ENCODE peak calls at places on chromosomes 1 and 21, in nine cellular contexts. L, A, O, B, K, X, H, S and T are unnamed samples.
A peak's percentile ranks its signal among the peaks of the same experiment; 100 is the strongest.

GRCh38 chr1:2307943-2308342 is 79.8 kb downstream of the SKI start:
- DNase-seq in K (no peak), X (no peak), B (no peak), H (no peak), L (no peak), O (no peak), S (no peak), A (no peak), T (no peak)

GRCh38 chr1:101302831-101303511 is 66.2 kb downstream of the S1PR1 start:
- DNase-seq in O (no peak), K (no peak), S (no peak), L (no peak), A (no peak), H (no peak), B (no peak), X (no peak), T (no peak)

GRCh38 chr1:38918568-38918967 is 23.1 kb downstream of the RHBDL2 start:
- DNase-seq in A (no peak), X (no peak), H (no peak), S (no peak), L (no peak), O (no peak), K (no peak), B (no peak), T (no peak)

GRCh38 chr1:41245659-41246058 is 3.6 kb upstream of the SCMH1 start:
- DNase-seq in K (no peak), A (no peak), H (no peak), L (no peak), X (no peak), O (no peak), S (no peak), B (no peak), T (no peak)

GRCh38 chr21:42853621-42854020 is 25.7 kb downstream of the WDR4 start:
- DNase-seq in S (no peak), X (no peak), O (no peak), B (no peak), H (no peak), A (no peak), L (no peak), K (no peak), T (no peak)

GRCh38 chr1:29124366-29125236 is 898 bp upstream of the TMEM200B start:
- DNase-seq in K (peak; percentile 57), H (peak; percentile 74), X (peak; percentile 61), O (peak; percentile 90), B (peak; percentile 71), S (peak; percentile 72), L (peak; percentile 92), A (peak; percentile 95), T (peak; percentile 93)

GRCh38 chr1:158124034-158124433 is 56.7 kb upstream of the CD1D start:
- DNase-seq in A (no peak), L (no peak), S (no peak), H (no peak), K (no peak), O (no peak), X (peak; percentile 89), B (no peak), T (no peak)

GRCh38 chr1:234089396-234089795 is 184.9 kb downstream of the SLC35F3 start:
- DNase-seq in B (no peak), H (no peak), K (no peak), X (no peak), A (no peak), S (no peak), L (no peak), O (no peak), T (no peak)

GRCh38 chr1:23168079-23168461 is 586 bp downstream of the LUZP1 start:
- DNase-seq in O (peak; percentile 64), A (peak; percentile 56), X (peak; percentile 53), L (peak; percentile 66), B (no peak), K (no peak), H (no peak), S (peak; percentile 62), T (peak; percentile 40)

GRCh38 chr1:180425956-180426355 is 76.4 kb downstream of the ACBD6 start:
- DNase-seq in A (no peak), K (no peak), O (no peak), X (no peak), L (no peak), S (no peak), B (no peak), H (no peak), T (no peak)

GRCh38 chr1:99465176-99465900 is 180.6 kb upstream of the PALMD start:
- DNase-seq in S (no peak), O (no peak), A (no peak), K (no peak), L (no peak), H (no peak), X (no peak), B (no peak), T (no peak)

GRCh38 chr1:163047951-163048659 is 21.1 kb upstream of the RGS4 start:
- DNase-seq in A (no peak), H (no peak), B (no peak), K (no peak), L (no peak), S (no peak), O (no peak), X (no peak), T (no peak)

GRCh38 chr1:6354659-6355317 is 38.8 kb downstream of the ACOT7 start:
- DNase-seq in L (no peak), X (no peak), H (no peak), B (no peak), O (no peak), S (no peak), A (no peak), K (no peak), T (no peak)

GRCh38 chr1:50978144-50978851 is 8.3 kb downstream of the CDKN2C start:
- DNase-seq in A (peak; percentile 79), B (no peak), S (peak; percentile 74), O (peak; percentile 71), K (no peak), X (peak; percentile 76), H (no peak), L (peak; percentile 70), T (peak; percentile 58)

GRCh38 chr1:67897270-67897949 is 64.1 kb upstream of the GNG12 start:
- DNase-seq in H (no peak), X (no peak), B (no peak), A (no peak), L (no peak), K (no peak), S (no peak), O (no peak), T (no peak)

GRCh38 chr1:67893126-67893495 is 59.8 kb upstream of the GNG12 start:
- DNase-seq in B (no peak), O (no peak), L (no peak), H (no peak), S (no peak), A (no peak), K (no peak), X (no peak), T (no peak)

GRCh38 chr1:67894981-67895735 is 61.9 kb upstream of the GNG12 start:
- DNase-seq in H (no peak), O (no peak), S (no peak), X (no peak), L (no peak), A (no peak), B (no peak), K (no peak), T (no peak)

GRCh38 chr1:67898033-67898726 is 64.9 kb upstream of the GNG12 start:
- DNase-seq in H (no peak), K (no peak), L (no peak), X (no peak), A (no peak), S (no peak), B (no peak), O (no peak), T (no peak)

DNA sequence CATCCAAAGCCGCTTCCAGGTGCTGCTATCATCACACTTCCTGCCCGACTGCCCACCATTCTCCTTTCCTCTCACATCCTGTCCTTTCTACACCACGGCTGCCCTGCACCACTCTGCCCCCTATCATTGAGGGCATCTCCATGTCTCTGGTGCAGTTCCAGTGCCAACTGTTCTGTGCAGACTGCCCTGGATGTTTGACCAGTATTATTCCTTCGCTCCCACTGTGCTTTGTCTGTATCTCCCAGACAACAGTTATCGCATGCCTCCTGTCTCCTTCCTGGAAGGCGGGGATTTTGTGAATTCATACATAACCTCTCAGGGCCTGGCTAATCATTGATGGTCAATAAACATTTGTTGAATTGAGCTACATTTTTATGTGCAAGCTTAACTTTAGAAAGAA is 63.6 kb upstream of the GNG12 start:
- DNase-seq in H (no peak), S (no peak), B (no peak), A (no peak), K (no peak), L (no peak), O (no peak), X (peak; percentile 16), T (no peak)
- TF ChIP-seq POLR2A in H (no peak), S (no peak), B (no peak), A (no peak), K (no peak), L (no peak), O (no peak), X (no peak), T (no peak)

GRCh38 chr1:226405411-226405988 is 2.4 kb downstream of the PARP1 start:
- DNase-seq in S (peak; percentile 61), L (peak; percentile 38), H (no peak), B (no peak), O (no peak), X (no peak), K (no peak), A (no peak), T (no peak)
- H3K4me3 ChIP-seq in S (peak overlapping the region; percentile 30), L (no peak overlapping the region), H (no peak overlapping the region), B (no peak overlapping the region), O (peak overlapping the region; percentile 95), X (no peak overlapping the region), K (no peak overlapping the region), A (no peak overlapping the region), T (no peak overlapping the region)

DNA sequence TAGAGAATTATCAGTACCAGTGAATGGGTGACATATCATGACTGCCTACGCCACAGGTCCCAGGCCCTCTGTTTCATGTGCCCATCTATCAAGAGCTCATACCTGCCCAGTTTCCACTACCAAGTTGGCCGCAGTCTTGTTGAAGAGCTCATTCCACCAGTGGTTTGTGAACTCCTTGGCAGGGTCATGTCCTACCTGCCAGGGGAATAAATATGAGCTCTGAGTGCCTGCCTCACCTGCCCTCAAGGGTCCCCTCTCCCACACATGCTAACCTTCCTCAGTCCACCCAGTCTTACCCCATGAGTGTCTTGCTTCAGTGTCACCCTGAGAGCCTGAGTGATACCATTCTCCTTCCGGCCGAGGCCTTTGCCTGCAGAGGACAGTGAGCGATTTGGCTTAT is 3.2 kb downstream of the GPATCH4 start:
- DNase-seq in H (no peak), B (no peak), S (no peak), X (no peak), K (no peak), L (no peak), O (no peak), A (no peak), T (no peak)
- H3K27ac ChIP-seq in H (no peak overlapping the region), B (no peak overlapping the region), S (no peak overlapping the region), X (no peak overlapping the region), K (no peak overlapping the region), L (no peak overlapping the region), O (no peak overlapping the region), A (no peak overlapping the region), T (no peak overlapping the region)

DNA sequence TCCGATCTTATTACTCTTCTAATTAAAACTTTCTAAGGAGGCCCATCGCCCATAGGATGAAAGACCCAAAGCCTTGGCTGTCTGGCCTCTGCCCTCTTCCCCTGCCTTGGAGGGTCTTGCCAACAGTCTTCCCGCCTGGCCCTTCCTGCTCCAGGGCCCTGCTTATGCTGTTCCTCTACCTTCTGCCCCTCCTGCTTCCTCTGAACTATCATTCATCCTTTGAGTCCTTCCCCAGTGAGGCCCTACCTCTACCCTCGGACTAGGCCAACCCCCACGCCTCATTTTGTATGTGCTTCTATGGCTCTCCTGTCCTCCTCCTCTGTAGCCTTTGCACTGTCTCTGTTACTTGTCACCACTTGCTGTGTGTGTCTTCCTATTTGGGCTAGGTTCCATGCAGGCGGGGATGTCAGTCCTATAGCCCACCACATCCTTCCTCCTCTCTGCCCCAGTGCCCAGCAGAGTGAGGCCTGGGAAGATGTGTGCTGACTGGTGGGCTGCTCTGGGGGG is 5.4 kb downstream of the RUSC1 start:
- DNase-seq in A (no peak), H (no peak), L (no peak), B (no peak), X (no peak), K (no peak), O (no peak), S (peak; percentile 32), T (no peak)
- TF ChIP-seq POLR2A in A (no peak), H (no peak), L (no peak), B (no peak), X (no peak), K (no peak), O (no peak), S (no peak), T (no peak)